ENCODE peak calls at places on chromosomes 5 and 9, in ten cellular contexts. One of them, this sample, is unnamed. For H3K36me3, the result is how much of the 10 kb centered on the place peaks cover.

GRCh38 chr5:132540764-132541163 is 2.6 kb downstream of the IL5 start:
- DNase-seq in IMR-90: no peak
- DNase-seq in A673: no peak
- DNase-seq in ovary: no peak
- DNase-seq in stomach: no peak
- DNase-seq in Peyer's patch: no peak
- DNase-seq in heart right ventricle: no peak
- DNase-seq in thoracic aorta: no peak
- DNase-seq in fibroblast of lung: no peak
- DNase-seq in cardiac muscle cell: no peak
- DNase-seq in this sample: no peak

GRCh38 chr9:105168935-105169334 is 75.5 kb upstream of the SLC44A1 start:
- DNase-seq in IMR-90: peak
- DNase-seq in A673: no peak
- DNase-seq in ovary: no peak
- DNase-seq in stomach: no peak
- DNase-seq in Peyer's patch: no peak
- DNase-seq in heart right ventricle: no peak
- DNase-seq in thoracic aorta: no peak
- DNase-seq in fibroblast of lung: peak
- DNase-seq in cardiac muscle cell: peak
- DNase-seq in this sample: no peak

GRCh38 chr5:117454716-117455212 is 880.1 kb upstream of the SEMA6A start:
- DNase-seq in IMR-90: peak
- DNase-seq in A673: peak
- DNase-seq in ovary: peak
- DNase-seq in stomach: peak
- DNase-seq in Peyer's patch: peak
- DNase-seq in heart right ventricle: no peak
- DNase-seq in thoracic aorta: no peak
- DNase-seq in fibroblast of lung: peak
- DNase-seq in cardiac muscle cell: peak
- DNase-seq in this sample: no peak

GRCh38 chr5:1754531-1755220 is 45.0 kb downstream of the MRPL36 start:
- DNase-seq in IMR-90: no peak
- DNase-seq in A673: no peak
- DNase-seq in ovary: no peak
- DNase-seq in stomach: peak
- DNase-seq in Peyer's patch: peak
- DNase-seq in heart right ventricle: no peak
- DNase-seq in thoracic aorta: no peak
- DNase-seq in fibroblast of lung: no peak
- DNase-seq in cardiac muscle cell: no peak
- DNase-seq in this sample: no peak

GRCh38 chr5:31921852-31922305 is 252.2 kb downstream of the GOLPH3 start:
- DNase-seq in IMR-90: peak
- DNase-seq in A673: no peak
- DNase-seq in ovary: no peak
- DNase-seq in stomach: no peak
- DNase-seq in Peyer's patch: no peak
- DNase-seq in heart right ventricle: no peak
- DNase-seq in thoracic aorta: no peak
- DNase-seq in fibroblast of lung: peak
- DNase-seq in cardiac muscle cell: peak
- DNase-seq in this sample: peak

GRCh38 chr5:172791726-172792445 is 20.9 kb upstream of the DUSP1 start:
- DNase-seq in IMR-90: peak
- DNase-seq in A673: no peak
- DNase-seq in ovary: peak
- DNase-seq in stomach: no peak
- DNase-seq in Peyer's patch: peak
- DNase-seq in heart right ventricle: no peak
- DNase-seq in thoracic aorta: no peak
- DNase-seq in fibroblast of lung: no peak
- DNase-seq in cardiac muscle cell: no peak
- DNase-seq in this sample: no peak

GRCh38 chr5:80926979-80927656 is 33.0 kb upstream of the RASGRF2 start:
- DNase-seq in IMR-90: no peak
- DNase-seq in A673: no peak
- DNase-seq in ovary: no peak
- DNase-seq in stomach: no peak
- DNase-seq in Peyer's patch: no peak
- DNase-seq in heart right ventricle: no peak
- DNase-seq in thoracic aorta: no peak
- DNase-seq in fibroblast of lung: no peak
- DNase-seq in cardiac muscle cell: no peak
- DNase-seq in this sample: no peak

GRCh38 chr9:556199-556598 is 285.3 kb upstream of the DMRT1 start:
- DNase-seq in IMR-90: no peak
- DNase-seq in A673: no peak
- DNase-seq in ovary: no peak
- DNase-seq in stomach: no peak
- DNase-seq in Peyer's patch: no peak
- DNase-seq in heart right ventricle: no peak
- DNase-seq in thoracic aorta: no peak
- DNase-seq in fibroblast of lung: no peak
- DNase-seq in cardiac muscle cell: no peak
- DNase-seq in this sample: no peak

GRCh38 chr9:133253268-133253667 is 21.7 kb downstream of the ABO start:
- DNase-seq in IMR-90: no peak
- DNase-seq in A673: no peak
- DNase-seq in ovary: no peak
- DNase-seq in stomach: no peak
- DNase-seq in Peyer's patch: no peak
- DNase-seq in heart right ventricle: no peak
- DNase-seq in thoracic aorta: no peak
- DNase-seq in fibroblast of lung: no peak
- DNase-seq in cardiac muscle cell: no peak
- DNase-seq in this sample: no peak

GRCh38 chr5:171647043-171647899 is 138.3 kb upstream of the SMIM23 start:
- DNase-seq in IMR-90: peak
- DNase-seq in A673: no peak
- DNase-seq in ovary: no peak
- DNase-seq in stomach: no peak
- DNase-seq in Peyer's patch: no peak
- DNase-seq in heart right ventricle: no peak
- DNase-seq in thoracic aorta: no peak
- DNase-seq in fibroblast of lung: peak
- DNase-seq in cardiac muscle cell: peak
- DNase-seq in this sample: peak

GRCh38 chr5:67133217-67133616 is 63.4 kb downstream of the CD180 start:
- DNase-seq in IMR-90: no peak
- DNase-seq in A673: no peak
- DNase-seq in ovary: no peak
- DNase-seq in stomach: no peak
- DNase-seq in Peyer's patch: no peak
- DNase-seq in heart right ventricle: no peak
- DNase-seq in thoracic aorta: no peak
- DNase-seq in fibroblast of lung: no peak
- DNase-seq in cardiac muscle cell: no peak
- DNase-seq in this sample: no peak

DNA sequence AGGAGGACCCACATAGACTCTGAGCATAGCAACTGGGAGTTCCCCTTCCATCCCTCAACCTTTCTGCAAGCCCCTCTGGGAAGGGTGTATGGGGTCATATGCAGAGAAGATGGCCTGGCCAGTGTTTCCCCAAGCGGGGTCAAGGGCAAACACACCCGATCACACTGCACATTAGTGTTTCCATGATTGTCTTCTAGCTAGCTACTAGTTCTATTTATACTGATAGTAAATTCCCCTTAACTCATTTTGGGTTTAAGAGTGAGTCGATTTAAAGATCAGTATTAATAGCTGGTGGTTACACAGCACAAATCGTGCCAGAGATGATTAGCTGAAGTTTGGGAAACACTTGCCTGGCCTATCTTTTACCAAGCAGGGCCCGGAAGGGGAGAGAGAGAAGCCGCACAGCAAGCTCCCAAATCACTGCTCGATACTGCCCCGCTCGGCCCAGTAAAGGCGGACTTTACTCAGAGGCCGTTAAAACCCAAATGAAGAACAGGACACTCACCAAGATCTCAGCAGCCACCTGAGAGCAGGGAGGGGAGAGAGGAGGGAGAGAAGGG is 29.4 kb upstream of the TNIP1 start:
- DNase-seq in IMR-90: no peak
- DNase-seq in A673: no peak
- DNase-seq in ovary: no peak
- DNase-seq in stomach: no peak
- DNase-seq in Peyer's patch: no peak
- DNase-seq in heart right ventricle: no peak
- DNase-seq in thoracic aorta: no peak
- DNase-seq in fibroblast of lung: no peak
- DNase-seq in cardiac muscle cell: no peak
- DNase-seq in this sample: no peak
- H3K4me3 ChIP-seq in IMR-90: no peak
- H3K4me3 ChIP-seq in A673: no peak
- H3K4me3 ChIP-seq in ovary: no peak
- H3K4me3 ChIP-seq in stomach: no peak
- H3K4me3 ChIP-seq in Peyer's patch: no peak
- H3K4me3 ChIP-seq in heart right ventricle: no peak
- H3K4me3 ChIP-seq in thoracic aorta: no peak
- H3K4me3 ChIP-seq in fibroblast of lung: no peak
- H3K4me3 ChIP-seq in cardiac muscle cell: no peak
- H3K4me3 ChIP-seq in this sample: no peak

GRCh38 chr5:91929522-91929817 is 546.4 kb upstream of the ARRDC3 start:
- DNase-seq in IMR-90: no peak
- DNase-seq in A673: no peak
- DNase-seq in ovary: no peak
- DNase-seq in stomach: no peak
- DNase-seq in Peyer's patch: no peak
- DNase-seq in heart right ventricle: no peak
- DNase-seq in thoracic aorta: no peak
- DNase-seq in fibroblast of lung: no peak
- DNase-seq in cardiac muscle cell: no peak
- DNase-seq in this sample: no peak
- TF ChIP-seq CTCF in IMR-90: no peak
- TF ChIP-seq CTCF in A673: no peak
- TF ChIP-seq CTCF in ovary: no peak
- TF ChIP-seq CTCF in stomach: no peak
- TF ChIP-seq CTCF in Peyer's patch: no peak
- TF ChIP-seq CTCF in heart right ventricle: no peak
- TF ChIP-seq CTCF in thoracic aorta: no peak
- TF ChIP-seq CTCF in fibroblast of lung: no peak
- TF ChIP-seq CTCF in cardiac muscle cell: no peak
- TF ChIP-seq CTCF in this sample: no peak

DNA sequence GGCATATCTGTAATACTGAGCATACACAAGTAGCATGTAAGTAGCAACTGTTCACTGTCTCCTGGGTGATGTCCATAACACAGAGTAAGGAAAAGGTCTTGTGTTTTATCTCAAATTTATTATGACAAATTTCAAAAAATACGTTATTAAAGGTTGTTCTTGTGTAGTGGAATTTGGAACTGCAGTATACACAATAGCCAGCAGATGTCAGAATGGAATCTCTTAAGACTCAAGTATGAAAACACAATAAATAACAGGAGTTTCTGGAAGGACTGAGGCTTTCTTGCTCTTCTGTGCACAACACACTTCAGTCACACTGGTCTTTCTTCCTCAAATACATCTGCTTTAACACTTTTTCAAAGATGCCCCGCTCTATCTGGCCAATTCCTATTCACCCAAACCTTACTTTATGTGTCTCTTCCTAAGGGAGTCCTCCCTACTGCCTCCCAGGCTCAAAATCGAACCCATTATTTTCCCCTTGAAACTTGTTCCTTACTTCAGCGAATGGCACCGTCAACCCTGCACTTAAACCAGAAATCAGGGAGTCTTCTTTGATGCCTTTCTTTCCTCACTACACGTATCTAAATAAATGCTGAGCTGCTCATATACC is 6.5 kb upstream of the FBXO10 start:
- DNase-seq in IMR-90: peak
- DNase-seq in A673: peak
- DNase-seq in ovary: no peak
- DNase-seq in stomach: no peak
- DNase-seq in Peyer's patch: no peak
- DNase-seq in heart right ventricle: no peak
- DNase-seq in thoracic aorta: no peak
- DNase-seq in fibroblast of lung: peak
- DNase-seq in cardiac muscle cell: peak
- DNase-seq in this sample: peak
- H3K36me3 ChIP-seq in IMR-90: under half
- H3K36me3 ChIP-seq in A673: half or more
- H3K36me3 ChIP-seq in ovary: under half
- H3K36me3 ChIP-seq in stomach: half or more
- H3K36me3 ChIP-seq in Peyer's patch: under half
- H3K36me3 ChIP-seq in heart right ventricle: under half
- H3K36me3 ChIP-seq in thoracic aorta: under half
- H3K36me3 ChIP-seq in fibroblast of lung: under half
- H3K36me3 ChIP-seq in cardiac muscle cell: under half
- H3K36me3 ChIP-seq in this sample: half or more

GRCh38 chr5:139297439-139298133 is 4.0 kb downstream of the MATR3 start:
- DNase-seq in IMR-90: no peak
- DNase-seq in A673: no peak
- DNase-seq in ovary: no peak
- DNase-seq in stomach: no peak
- DNase-seq in Peyer's patch: no peak
- DNase-seq in heart right ventricle: no peak
- DNase-seq in thoracic aorta: no peak
- DNase-seq in fibroblast of lung: no peak
- DNase-seq in cardiac muscle cell: no peak
- DNase-seq in this sample: no peak

GRCh38 chr5:139295692-139296091 is 2.2 kb downstream of the MATR3 start:
- DNase-seq in IMR-90: peak
- DNase-seq in A673: no peak
- DNase-seq in ovary: no peak
- DNase-seq in stomach: no peak
- DNase-seq in Peyer's patch: no peak
- DNase-seq in heart right ventricle: no peak
- DNase-seq in thoracic aorta: no peak
- DNase-seq in fibroblast of lung: no peak
- DNase-seq in cardiac muscle cell: no peak
- DNase-seq in this sample: no peak

GRCh38 chr5:139294372-139295165 is 1.0 kb downstream of the MATR3 start:
- DNase-seq in IMR-90: peak
- DNase-seq in A673: peak
- DNase-seq in ovary: peak
- DNase-seq in stomach: peak
- DNase-seq in Peyer's patch: peak
- DNase-seq in heart right ventricle: peak
- DNase-seq in thoracic aorta: peak
- DNase-seq in fibroblast of lung: peak
- DNase-seq in cardiac muscle cell: peak
- DNase-seq in this sample: peak

GRCh38 chr5:139296862-139297326 is 3.4 kb downstream of the MATR3 start:
- DNase-seq in IMR-90: no peak
- DNase-seq in A673: no peak
- DNase-seq in ovary: no peak
- DNase-seq in stomach: no peak
- DNase-seq in Peyer's patch: no peak
- DNase-seq in heart right ventricle: no peak
- DNase-seq in thoracic aorta: no peak
- DNase-seq in fibroblast of lung: no peak
- DNase-seq in cardiac muscle cell: no peak
- DNase-seq in this sample: no peak

DNA sequence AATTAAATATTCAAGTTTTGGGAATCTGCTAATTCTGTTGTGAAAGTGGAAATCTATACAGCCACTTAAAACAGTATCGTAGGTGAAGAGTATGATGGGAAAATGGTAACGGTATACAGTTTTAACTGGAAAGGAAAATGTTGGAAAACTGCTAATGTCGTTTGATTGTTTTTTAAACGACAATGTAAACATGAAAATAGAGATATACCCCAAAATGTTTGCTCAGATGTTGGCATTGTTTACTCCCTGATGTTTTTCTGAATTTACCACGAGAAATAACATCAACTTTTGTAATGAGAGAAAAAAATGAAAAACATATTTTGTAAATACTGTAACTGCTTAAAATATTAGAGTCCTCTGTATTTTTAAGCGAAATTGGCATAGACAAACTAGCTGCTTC is 2.7 kb downstream of the MATR3 start:
- DNase-seq in IMR-90: no peak
- DNase-seq in A673: no peak
- DNase-seq in ovary: no peak
- DNase-seq in stomach: no peak
- DNase-seq in Peyer's patch: no peak
- DNase-seq in heart right ventricle: no peak
- DNase-seq in thoracic aorta: no peak
- DNase-seq in fibroblast of lung: no peak
- DNase-seq in cardiac muscle cell: no peak
- DNase-seq in this sample: no peak
- H3K4me3 ChIP-seq in IMR-90: no peak
- H3K4me3 ChIP-seq in A673: no peak
- H3K4me3 ChIP-seq in ovary: no peak
- H3K4me3 ChIP-seq in stomach: peak
- H3K4me3 ChIP-seq in Peyer's patch: no peak
- H3K4me3 ChIP-seq in heart right ventricle: no peak
- H3K4me3 ChIP-seq in thoracic aorta: peak
- H3K4me3 ChIP-seq in fibroblast of lung: peak
- H3K4me3 ChIP-seq in cardiac muscle cell: peak
- H3K4me3 ChIP-seq in this sample: no peak

This sample was measured in brain microvascular endothelial cell.